ENCODE peak calls at places on chromosomes 5 and 9, in nine cellular contexts. N is GM10248, E is psoas muscle, D is GM20000, C is natural killer cell, A is fibroblast of lung, V is nephron progenitor cell, G is endothelial cell, I is K562. Z is an unnamed sample.

GRCh38 chr9:122821278-122821952 is 7.0 kb downstream of the PDCL start:
- DNase-seq in D (no peak), G (no peak), C (no peak), V (no peak), N (no peak), I (peak), A (peak), E (peak), Z (peak)

GRCh38 chr5:5645198-5645597 is 222.7 kb downstream of the ICE1 start:
- DNase-seq in N (no peak), V (no peak), A (no peak), D (no peak), I (no peak), C (no peak), G (no peak), E (no peak), Z (no peak)

GRCh38 chr5:149110406-149110805 is 30.9 kb upstream of the ABLIM3 start:
- DNase-seq in D (no peak), I (no peak), C (no peak), A (no peak), V (no peak), E (no peak), N (no peak), G (no peak), Z (no peak)

GRCh38 chr9:126809068-126809467 is 4.2 kb downstream of the ZBTB43 start:
- DNase-seq in G (no peak), A (peak), I (no peak), V (no peak), D (no peak), N (no peak), C (no peak), E (no peak), Z (no peak)

GRCh38 chr9:127723450-127723849 is 7.6 kb downstream of the TTC16 start:
- DNase-seq in G (no peak), A (peak), D (no peak), C (no peak), N (no peak), E (no peak), I (no peak), V (no peak), Z (no peak)

GRCh38 chr9:114216081-114216480 is 60.7 kb downstream of the COL27A1 start:
- DNase-seq in C (no peak), N (no peak), I (no peak), V (no peak), A (peak), E (peak), D (no peak), G (no peak), Z (no peak)

GRCh38 chr5:134099939-134100282 is 14.6 kb upstream of the TCF7 start:
- DNase-seq in G (no peak), V (no peak), C (no peak), I (no peak), E (no peak), A (no peak), D (no peak), N (no peak), Z (no peak)

GRCh38 chr5:61301820-61302563 is 30.1 kb upstream of the ZSWIM6 start:
- DNase-seq in G (no peak), A (peak), V (no peak), D (no peak), I (no peak), N (no peak), E (peak), C (no peak), Z (no peak)

GRCh38 chr9:127825319-127826051 is 22.8 kb downstream of the FPGS start:
- DNase-seq in C (no peak), A (no peak), V (peak), N (no peak), G (peak), I (peak), D (no peak), E (peak), Z (peak)

GRCh38 chr5:56075361-56075760 is 80.6 kb upstream of the IL6ST start:
- DNase-seq in A (peak), D (no peak), G (no peak), I (no peak), C (no peak), V (no peak), N (no peak), E (peak), Z (no peak)

GRCh38 chr5:115575167-115576070 is 26.9 kb downstream of the TICAM2 start:
- DNase-seq in V (no peak), A (peak), D (peak), E (no peak), G (no peak), I (no peak), C (no peak), N (peak), Z (no peak)

GRCh38 chr9:131257266-131258025 is 18.9 kb downstream of the FAM78A start:
- DNase-seq in A (no peak), N (no peak), C (no peak), E (no peak), V (no peak), G (no peak), D (no peak), I (peak), Z (no peak)

GRCh38 chr5:1801061-1801953 is at the start of gene NDUFS6:
- DNase-seq in E (peak), V (peak), N (peak), C (peak), A (peak), G (peak), D (peak), I (peak), Z (peak)

GRCh38 chr5:148924817-148925216 is 98.4 kb downstream of the ADRB2 start:
- DNase-seq in E (no peak), A (no peak), I (no peak), C (no peak), D (no peak), V (no peak), G (no peak), N (no peak), Z (no peak)

GRCh38 chr5:124572973-124573372 is 173.5 kb downstream of the ZNF608 start:
- DNase-seq in N (no peak), E (no peak), A (no peak), I (no peak), G (no peak), D (no peak), V (no peak), C (no peak), Z (no peak)

GRCh38 chr9:74577956-74578355 is 80.8 kb downstream of the RORB start:
- DNase-seq in E (no peak), D (no peak), V (no peak), N (no peak), G (no peak), I (no peak), C (no peak), A (peak), Z (no peak)

GRCh38 chr5:107640568-107640967 is 30.2 kb downstream of the EFNA5 start:
- DNase-seq in C (no peak), D (no peak), I (no peak), G (no peak), A (no peak), N (no peak), E (no peak), V (no peak), Z (no peak)
- TF ChIP-seq CTCF in C (no peak), D (no peak), I (no peak), G (no peak), A (no peak), N (no peak), E (no peak), V (no peak), Z (no peak)

DNA sequence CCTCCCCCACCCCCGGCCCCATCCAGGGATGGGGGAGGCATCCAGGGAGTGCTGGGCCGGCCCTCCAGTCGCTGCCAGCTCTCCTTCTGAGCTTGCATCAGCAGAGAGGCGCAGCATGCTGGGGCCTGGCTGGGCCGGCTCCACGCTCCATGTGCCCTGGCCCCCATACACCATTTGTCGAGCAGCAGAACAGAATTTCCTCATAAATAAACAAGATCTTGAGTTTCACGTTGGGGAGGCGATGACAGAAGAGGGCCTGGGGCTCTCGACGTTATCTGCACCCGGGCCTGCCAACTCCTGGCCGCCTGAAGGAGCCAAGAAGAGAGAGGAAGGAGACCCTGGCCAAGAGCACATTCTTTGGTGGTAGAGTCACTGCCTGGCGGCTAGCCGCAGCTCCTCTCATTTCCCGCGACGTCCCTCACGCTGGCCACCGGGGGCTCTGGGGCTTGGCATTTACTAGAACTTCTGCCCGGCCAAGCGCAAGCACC is 177.0 kb downstream of the FGF18 start:
- DNase-seq in I (no peak), V (no peak), D (no peak), E (peak), A (peak), C (no peak), G (no peak), N (no peak), Z (no peak)
- TF ChIP-seq CTCF in I (no peak), V (no peak), D (no peak), E (no peak), A (peak), C (no peak), G (no peak), N (no peak), Z (no peak)

GRCh38 chr9:26524225-26524624 is 368.4 kb downstream of the CAAP1 start:
- DNase-seq in N (no peak), G (no peak), D (no peak), E (no peak), I (no peak), C (no peak), A (no peak), V (no peak), Z (no peak)

GRCh38 chr9:26530841-26531240 is 361.8 kb downstream of the CAAP1 start:
- DNase-seq in N (no peak), V (no peak), E (no peak), G (no peak), A (no peak), I (no peak), D (no peak), C (no peak), Z (no peak)

GRCh38 chr9:26527931-26528330 is 364.7 kb downstream of the CAAP1 start:
- DNase-seq in E (no peak), A (no peak), G (no peak), C (no peak), V (no peak), N (no peak), I (no peak), D (no peak), Z (no peak)
- TF ChIP-seq CTCF in E (no peak), A (no peak), G (no peak), C (no peak), V (no peak), N (no peak), I (no peak), D (no peak), Z (no peak)

GRCh38 chr9:129145841-129146292 is 32.2 kb downstream of the IER5L start:
- DNase-seq in N (no peak), E (peak), C (no peak), A (peak), D (no peak), I (no peak), V (peak), G (no peak), Z (no peak)
- TF ChIP-seq CTCF in N (no peak), E (no peak), C (no peak), A (peak), D (no peak), I (no peak), V (no peak), G (no peak), Z (no peak)

DNA sequence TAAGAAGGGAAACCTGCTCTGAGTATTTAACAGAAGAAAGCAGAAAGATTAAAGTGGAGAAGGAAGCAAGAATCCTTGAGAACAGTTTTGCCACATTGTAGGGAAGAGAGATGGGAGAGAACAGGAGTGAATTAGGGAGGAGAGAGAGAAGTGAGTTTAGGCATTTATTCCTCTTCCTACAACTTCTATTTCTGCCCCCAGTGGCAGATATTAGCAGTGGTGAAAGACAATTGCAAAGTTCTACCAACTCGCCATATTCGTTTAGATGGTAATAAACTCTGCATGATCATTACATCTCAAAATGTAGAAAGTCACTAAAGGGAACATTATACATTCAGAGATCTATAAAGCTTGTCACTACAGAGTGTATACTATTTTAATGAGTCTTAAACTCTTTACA is 440.1 kb upstream of the TRPC7 start:
- DNase-seq in N (no peak), I (no peak), C (no peak), V (no peak), A (no peak), D (no peak), G (no peak), E (no peak), Z (no peak)
- TF ChIP-seq CTCF in N (no peak), I (no peak), C (no peak), V (no peak), A (peak), D (no peak), G (peak), E (no peak), Z (no peak)

DNA sequence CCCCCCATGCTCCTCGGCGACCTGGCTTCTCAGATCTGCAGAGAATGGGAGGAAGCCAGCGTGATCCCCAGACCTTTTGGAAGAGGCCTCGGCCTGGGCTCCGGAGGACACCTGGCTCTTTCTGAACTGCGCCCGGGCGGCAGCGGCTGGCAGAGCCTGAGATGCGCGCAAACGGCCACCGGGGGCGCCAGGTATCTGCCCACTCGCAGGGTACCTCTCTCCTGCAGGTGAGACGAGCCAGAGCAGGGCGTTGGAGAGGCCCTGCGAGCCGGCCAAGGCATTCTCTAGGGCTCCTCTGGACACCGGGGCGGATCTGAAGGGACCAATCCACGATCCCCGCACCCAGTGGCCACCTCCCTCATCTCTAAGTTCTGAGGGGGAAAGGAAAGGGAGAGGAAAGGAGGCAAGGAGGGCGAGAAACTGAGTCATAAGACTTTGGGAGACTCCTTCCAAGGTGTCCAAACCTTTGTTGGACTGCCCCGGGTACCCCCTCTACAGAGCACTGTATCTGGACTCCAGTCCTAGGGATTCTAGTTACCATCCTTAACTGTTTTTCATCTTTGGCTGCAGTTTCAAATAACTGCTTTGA is 55.0 kb upstream of the SLC46A2 start:
- DNase-seq in V (peak), D (no peak), I (peak), N (no peak), A (no peak), G (peak), C (no peak), E (no peak), Z (no peak)
- TF ChIP-seq CTCF in V (peak), D (no peak), I (peak), N (no peak), A (no peak), G (no peak), C (no peak), E (no peak), Z (peak)

GRCh38 chr9:97848582-97849237 is 4.3 kb upstream of the FOXE1 start:
- DNase-seq in N (no peak), V (peak), E (peak), I (no peak), D (no peak), C (no peak), A (no peak), G (no peak), Z (no peak)

GRCh38 chr9:97847474-97848236 is 5.4 kb upstream of the FOXE1 start:
- DNase-seq in D (no peak), C (no peak), V (no peak), N (no peak), G (no peak), E (no peak), I (no peak), A (no peak), Z (no peak)

GRCh38 chr9:97846347-97846746 is 6.7 kb upstream of the FOXE1 start:
- DNase-seq in E (no peak), C (no peak), A (no peak), N (no peak), I (peak), V (no peak), G (no peak), D (no peak), Z (no peak)

GRCh38 chr9:97849980-97850379 is 3.0 kb upstream of the FOXE1 start:
- DNase-seq in N (no peak), V (no peak), D (no peak), C (no peak), I (no peak), E (no peak), G (no peak), A (no peak), Z (no peak)

GRCh38 chr9:97848237-97848581 is 4.8 kb upstream of the FOXE1 start:
- DNase-seq in C (no peak), A (no peak), D (no peak), I (no peak), G (no peak), N (no peak), V (no peak), E (no peak), Z (no peak)
- TF ChIP-seq CTCF in C (no peak), A (peak), D (no peak), I (no peak), G (no peak), N (no peak), V (no peak), E (no peak), Z (no peak)

DNA sequence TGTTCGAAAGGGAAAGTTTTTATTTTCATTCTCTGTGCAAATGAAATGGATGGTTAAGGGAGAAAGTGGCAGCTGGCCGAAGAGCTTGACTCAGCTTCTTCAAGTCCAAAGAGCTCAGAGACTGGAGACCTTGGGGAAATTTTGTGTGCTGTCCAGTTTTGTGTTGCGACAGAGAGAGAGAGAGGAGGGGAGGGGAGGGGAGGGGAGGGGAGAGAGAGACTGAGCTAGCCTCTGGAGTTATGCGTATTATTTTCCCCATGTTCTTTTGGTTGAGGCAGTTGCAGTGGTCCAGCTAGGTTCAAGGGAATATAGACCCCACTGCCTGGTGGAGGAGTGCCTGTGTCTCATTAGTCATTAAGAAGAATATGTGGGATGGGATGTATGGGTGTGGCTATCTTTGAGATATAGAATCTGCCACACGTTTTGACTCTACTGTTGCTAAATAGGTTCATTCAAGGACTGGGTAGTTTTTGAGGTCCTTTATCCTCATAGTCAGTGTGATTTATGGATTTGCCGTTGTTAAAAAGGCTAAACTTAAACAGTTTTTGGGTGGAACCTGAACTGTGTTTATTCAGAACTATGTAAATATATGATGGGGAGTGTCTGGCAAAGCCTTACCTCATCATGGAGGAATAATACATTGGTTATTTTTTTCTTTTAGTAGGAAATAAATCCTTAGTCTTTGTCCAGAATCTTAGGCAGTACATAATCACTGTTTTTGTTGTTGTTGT is 69.7 kb downstream of the ARHGAP26 start:
- DNase-seq in A (peak), V (no peak), E (peak), G (no peak), N (no peak), I (no peak), D (no peak), C (no peak), Z (no peak)
- TF ChIP-seq CTCF in A (no peak), V (no peak), E (no peak), G (no peak), N (no peak), I (no peak), D (no peak), C (no peak), Z (no peak)

Z was measured in D721Med.